ENCODE peak calls at places on chromosome 22, in eight cellular contexts. G is ovary; E is upper lobe of right lung; I is OCI-LY7; P is CD8-positive, alpha-beta memory T cell; S is GM23248; F is IMR-90; U is small intestine. M is an unnamed sample.

GRCh38 chr22:43090130-43090789 is 1.1 kb upstream of the TTLL1 start:
- DNase-seq in E (no peak), I (peak; percentile 87), F (peak; percentile 80), P (no peak), U (peak; percentile 68), S (peak; percentile 95), G (peak; percentile 38), M (peak; percentile 72)

GRCh38 chr22:28332410-28332809 is 347.2 kb downstream of the TTC28 start:
- DNase-seq in F (peak; percentile 28), G (no peak), E (no peak), S (peak; percentile 44), U (no peak), P (no peak), I (no peak), M (no peak)

GRCh38 chr22:32745251-32745995 is 56.1 kb upstream of the TIMP3 start:
- DNase-seq in U (no peak), G (no peak), P (no peak), F (peak; percentile 55), S (peak; percentile 72), E (no peak), I (no peak), M (peak; percentile 74)

GRCh38 chr22:17368144-17368726 is 1.0 kb upstream of the CECR2 start:
- DNase-seq in E (no peak), S (peak; percentile 7), U (no peak), I (no peak), G (no peak), P (no peak), F (no peak), M (no peak)

GRCh38 chr22:30321461-30321860 is 5.3 kb downstream of the TBC1D10A start:
- DNase-seq in F (no peak), I (no peak), P (no peak), G (no peak), U (no peak), S (no peak), E (no peak), M (no peak)

GRCh38 chr22:20436309-20437252 is 1.0 kb downstream of the SCARF2 start:
- DNase-seq in P (no peak), F (peak; percentile 30), U (no peak), G (peak; percentile 61), I (no peak), E (peak; percentile 69), S (peak; percentile 79), M (no peak)

GRCh38 chr22:16608931-16609330 is 16.3 kb upstream of the CCT8L2 start:
- DNase-seq in P (no peak), F (no peak), S (no peak), G (no peak), U (no peak), I (no peak), E (no peak), M (no peak)

GRCh38 chr22:36237462-36238347 is 1.6 kb downstream of the APOL2 start:
- DNase-seq in U (peak; percentile 72), S (peak; percentile 52), E (no peak), I (peak; percentile 24), P (no peak), G (no peak), F (no peak), M (no peak)

GRCh38 chr22:26483439-26484359 is at the start of the genes HPS4 and SRRD:
- DNase-seq in F (peak; percentile 88), G (peak; percentile 89), I (peak; percentile 94), U (peak; percentile 92), P (peak; percentile 91), E (peak; percentile 96), S (peak; percentile 95), M (peak; percentile 86)

GRCh38 chr22:28949788-28950187 is 66.4 kb downstream of the ZNRF3 start:
- DNase-seq in I (no peak), F (peak; percentile 67), E (no peak), U (no peak), G (no peak), P (no peak), S (peak; percentile 32), M (no peak)

GRCh38 chr22:33524511-33525270 is 395.6 kb downstream of the LARGE1 start:
- DNase-seq in U (no peak), I (no peak), P (no peak), E (no peak), F (no peak), S (no peak), G (no peak), M (no peak)

GRCh38 chr22:22397875-22398524 is 110.5 kb downstream of the ZNF280B start:
- DNase-seq in G (no peak), I (peak; percentile 58), P (no peak), U (no peak), F (no peak), E (no peak), S (peak; percentile 5), M (no peak)

GRCh38 chr22:38144025-38144405 is 33.5 kb upstream of the BAIAP2L2 start:
- DNase-seq in U (peak; percentile 46), E (peak; percentile 41), P (no peak), G (no peak), F (no peak), I (no peak), S (no peak), M (no peak)

GRCh38 chr22:27088026-27088425 is 430.6 kb downstream of the MIAT start:
- DNase-seq in S (peak; percentile 19), I (no peak), E (no peak), G (no peak), P (no peak), U (no peak), F (peak; percentile 39), M (no peak)

GRCh38 chr22:32020117-32020516 is 22.9 kb upstream of the SLC5A1 start:
- DNase-seq in S (peak; percentile 60), P (no peak), I (no peak), F (peak; percentile 81), E (no peak), G (no peak), U (peak; percentile 82), M (no peak)

GRCh38 chr22:48098936-48099245 is 1336.4 kb downstream of the TBC1D22A start:
- DNase-seq in G (no peak), U (no peak), I (no peak), P (no peak), F (no peak), E (no peak), S (no peak), M (no peak)

GRCh38 chr22:48098243-48098935 is 1335.9 kb downstream of the TBC1D22A start:
- DNase-seq in F (no peak), U (peak; percentile 20), S (no peak), E (no peak), G (no peak), P (peak; percentile 12), I (peak; percentile 96), M (no peak)

GRCh38 chr22:48096411-48096810 is 1334.0 kb downstream of the TBC1D22A start:
- DNase-seq in I (no peak), E (no peak), F (no peak), S (no peak), U (no peak), P (no peak), G (no peak), M (no peak)

GRCh38 chr22:48096846-48097665 is 1334.6 kb downstream of the TBC1D22A start:
- DNase-seq in F (no peak), G (no peak), E (peak; percentile 45), I (peak; percentile 72), U (no peak), P (no peak), S (no peak), M (no peak)

GRCh38 chr22:48097723-48098122 is 1335.3 kb downstream of the TBC1D22A start:
- DNase-seq in P (no peak), U (no peak), G (no peak), F (no peak), E (no peak), S (no peak), I (peak; percentile 77), M (no peak)
- H3K9me3 ChIP-seq in P (no peaks in the 10 kb centered on the region), U (no peaks in the 10 kb centered on the region), G (no peaks in the 10 kb centered on the region), F (peaks cover 49% of the 10 kb centered on the region), E (no peaks in the 10 kb centered on the region), S (no peaks in the 10 kb centered on the region), I (peaks cover 13% of the 10 kb centered on the region), M (no peaks in the 10 kb centered on the region)

GRCh38 chr22:39666495-39666894 is 95.9 kb downstream of the CACNA1I start:
- DNase-seq in U (no peak), I (no peak), S (no peak), F (no peak), P (no peak), E (no peak), G (no peak), M (no peak)

GRCh38 chr22:39665229-39665628 is 94.7 kb downstream of the CACNA1I start:
- DNase-seq in S (peak; percentile 52), E (no peak), I (no peak), P (no peak), G (no peak), U (no peak), F (no peak), M (no peak)

GRCh38 chr22:39665661-39666431 is 95.3 kb downstream of the CACNA1I start:
- DNase-seq in P (no peak), S (no peak), U (no peak), I (no peak), F (no peak), E (no peak), G (no peak), M (no peak)

GRCh38 chr22:39663751-39664150 is 93.2 kb downstream of the CACNA1I start:
- DNase-seq in F (no peak), I (no peak), S (no peak), P (no peak), E (no peak), G (no peak), U (no peak), M (no peak)

DNA sequence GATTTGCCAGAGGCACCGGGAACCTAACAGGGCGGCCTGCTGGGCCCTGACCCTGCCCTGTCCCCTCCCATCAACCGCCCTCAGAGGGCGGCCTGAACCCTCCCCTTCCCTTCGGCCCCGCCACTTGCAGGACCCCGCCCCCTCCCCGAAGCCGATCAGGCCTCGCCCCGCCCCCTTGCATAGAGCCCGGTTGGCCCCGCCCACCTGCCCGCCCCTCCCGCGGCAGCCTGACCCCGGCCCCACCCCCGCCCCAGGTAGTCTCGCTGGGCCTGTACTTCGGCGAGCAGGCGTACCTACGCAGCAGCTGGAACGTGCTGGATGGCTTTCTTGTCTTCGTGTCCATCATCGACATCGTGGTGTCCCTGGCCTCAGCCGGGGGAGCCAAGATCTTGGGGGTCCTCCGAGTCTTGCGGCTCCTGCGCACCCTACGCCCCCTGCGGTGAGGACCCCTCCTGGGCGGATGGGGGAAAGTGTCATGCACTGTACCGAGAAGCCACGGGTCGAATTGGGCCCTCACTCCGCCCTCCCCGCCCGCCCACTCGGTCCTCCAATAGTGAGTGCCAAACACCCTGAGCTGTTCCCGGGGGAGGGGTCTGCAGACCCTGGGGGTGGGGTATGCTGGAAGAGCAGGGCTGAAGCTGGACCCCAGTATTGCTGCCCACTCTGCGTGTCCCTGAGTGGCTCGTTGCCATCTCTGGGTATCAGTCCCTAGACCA is 94.1 kb downstream of the CACNA1I start:
- DNase-seq in S (no peak), I (no peak), U (peak; percentile 5), F (no peak), P (peak; percentile 32), E (no peak), G (no peak), M (no peak)
- H3K27ac ChIP-seq in S (no peak overlapping the region), I (no peak overlapping the region), U (no peak overlapping the region), F (no peak overlapping the region), P (no peak overlapping the region), E (no peak overlapping the region), G (no peak overlapping the region), M (no peak overlapping the region)

GRCh38 chr22:44358723-44359440 is 46.1 kb upstream of the SHISAL1 start:
- DNase-seq in S (no peak), P (no peak), G (peak; percentile 45), I (no peak), F (no peak), U (no peak), E (peak; percentile 34), M (no peak)
- H3K9me3 ChIP-seq in S (no peaks in the 10 kb centered on the region), P (no peaks in the 10 kb centered on the region), G (no peaks in the 10 kb centered on the region), I (no peaks in the 10 kb centered on the region), F (no peaks in the 10 kb centered on the region), U (no peaks in the 10 kb centered on the region), E (no peaks in the 10 kb centered on the region), M (no peaks in the 10 kb centered on the region)

GRCh38 chr22:42039271-42039670 is 31.3 kb downstream of the NAGA start:
- DNase-seq in S (peak; percentile 20), F (peak; percentile 18), U (no peak), G (no peak), E (no peak), I (no peak), P (no peak), M (no peak)
- H3K27ac ChIP-seq in S (no peak overlapping the region), F (no peak overlapping the region), U (no peak overlapping the region), G (no peak overlapping the region), E (no peak overlapping the region), I (no peak overlapping the region), P (no peak overlapping the region), M (no peak overlapping the region)

M was measured in right atrium auricular region.